ENCODE peak calls at places on chromosomes 16 and 17, in four cellular contexts. One of them, this sample, is unnamed.

GRCh38 chr16:80122155-80122554 is 418.6 kb upstream of the DYNLRB2 start:
- DNase-seq in SK-N-SH: peak
- DNase-seq in K562: no peak
- DNase-seq in GM12878: no peak
- DNase-seq in this sample: no peak

GRCh38 chr17:21823643-21824042 is 131.3 kb downstream of the KCNJ18 start:
- DNase-seq in K562: no peak
- DNase-seq in GM12878: no peak
- DNase-seq in SK-N-SH: no peak
- DNase-seq in this sample: no peak

GRCh38 chr17:45771473-45771959 is 12.6 kb upstream of the CRHR1 start:
- DNase-seq in SK-N-SH: no peak
- DNase-seq in K562: no peak
- DNase-seq in GM12878: no peak
- DNase-seq in this sample: no peak

GRCh38 chr17:70552230-70552981 is 383.1 kb downstream of the KCNJ2 start:
- DNase-seq in GM12878: peak
- DNase-seq in K562: peak
- DNase-seq in SK-N-SH: peak
- DNase-seq in this sample: peak

GRCh38 chr17:44877121-44877520 is 22.1 kb downstream of the EFTUD2 start:
- DNase-seq in GM12878: no peak
- DNase-seq in K562: no peak
- DNase-seq in SK-N-SH: no peak
- DNase-seq in this sample: no peak

GRCh38 chr17:40450175-40450574 is 6.9 kb downstream of the IGFBP4 start:
- DNase-seq in SK-N-SH: no peak
- DNase-seq in GM12878: no peak
- DNase-seq in K562: peak
- DNase-seq in this sample: peak

GRCh38 chr17:66904760-66905637 is 59.5 kb upstream of the CACNG4 start:
- DNase-seq in GM12878: no peak
- DNase-seq in SK-N-SH: peak
- DNase-seq in K562: no peak
- DNase-seq in this sample: peak

GRCh38 chr17:1069847-1070246 is 72.9 kb downstream of the TIMM22 start:
- DNase-seq in K562: no peak
- DNase-seq in GM12878: no peak
- DNase-seq in SK-N-SH: no peak
- DNase-seq in this sample: no peak

GRCh38 chr16:19094542-19095365 is 19.0 kb upstream of the ITPRIPL2 start:
- DNase-seq in SK-N-SH: no peak
- DNase-seq in GM12878: no peak
- DNase-seq in K562: peak
- DNase-seq in this sample: peak

GRCh38 chr17:14622622-14623101 is 321.8 kb downstream of the HS3ST3B1 start:
- DNase-seq in K562: no peak
- DNase-seq in GM12878: no peak
- DNase-seq in SK-N-SH: no peak
- DNase-seq in this sample: no peak

GRCh38 chr16:73093146-73094144 is 45.5 kb upstream of the ZFHX3 start:
- DNase-seq in K562: no peak
- DNase-seq in SK-N-SH: peak
- DNase-seq in GM12878: no peak
- DNase-seq in this sample: no peak

GRCh38 chr17:34254651-34255380 is at the start of gene CCL2:
- DNase-seq in SK-N-SH: peak
- DNase-seq in K562: peak
- DNase-seq in GM12878: no peak
- DNase-seq in this sample: no peak

GRCh38 chr16:69889295-69889964 is 61.7 kb upstream of the CLEC18A start:
- DNase-seq in SK-N-SH: no peak
- DNase-seq in K562: no peak
- DNase-seq in GM12878: no peak
- DNase-seq in this sample: no peak

GRCh38 chr17:35705705-35706104 is 25.7 kb upstream of the RASL10B start:
- DNase-seq in SK-N-SH: no peak
- DNase-seq in GM12878: no peak
- DNase-seq in K562: no peak
- DNase-seq in this sample: peak

GRCh38 chr17:8020251-8020650 is 17.8 kb downstream of the GUCY2D start:
- DNase-seq in GM12878: no peak
- DNase-seq in SK-N-SH: no peak
- DNase-seq in K562: no peak
- DNase-seq in this sample: no peak

GRCh38 chr17:49958723-49959122 is 10.3 kb upstream of the DLX4 start:
- DNase-seq in SK-N-SH: no peak
- DNase-seq in GM12878: no peak
- DNase-seq in K562: no peak
- DNase-seq in this sample: no peak

GRCh38 chr17:72978593-72979218 is 113.8 kb downstream of the SLC39A11 start:
- DNase-seq in K562: peak
- DNase-seq in GM12878: no peak
- DNase-seq in SK-N-SH: peak
- DNase-seq in this sample: no peak

GRCh38 chr16:55521792-55522191 is 12.9 kb downstream of the LPCAT2 start:
- DNase-seq in GM12878: no peak
- DNase-seq in K562: no peak
- DNase-seq in SK-N-SH: no peak
- DNase-seq in this sample: no peak

GRCh38 chr17:27461192-27461859 is 5.1 kb downstream of the KSR1 start:
- DNase-seq in SK-N-SH: no peak
- DNase-seq in K562: peak
- DNase-seq in GM12878: no peak
- DNase-seq in this sample: no peak

GRCh38 chr17:29007456-29008455 is 1.9 kb upstream of the SEZ6 start:
- DNase-seq in SK-N-SH: no peak
- DNase-seq in K562: no peak
- DNase-seq in GM12878: no peak
- DNase-seq in this sample: no peak

GRCh38 chr17:28896884-28897768 is at the start of gene FLOT2:
- DNase-seq in SK-N-SH: peak
- DNase-seq in K562: peak
- DNase-seq in GM12878: no peak
- DNase-seq in this sample: peak

GRCh38 chr16:49521706-49522325 is 148.2 kb downstream of the C16orf78 start:
- DNase-seq in SK-N-SH: no peak
- DNase-seq in GM12878: no peak
- DNase-seq in K562: no peak
- DNase-seq in this sample: no peak

GRCh38 chr17:17204041-17204591 is 2.0 kb downstream of the PLD6 start:
- DNase-seq in K562: no peak
- DNase-seq in SK-N-SH: no peak
- DNase-seq in GM12878: no peak
- DNase-seq in this sample: no peak

GRCh38 chr17:28334176-28334575 is 1.1 kb downstream of the IFT20 start:
- DNase-seq in GM12878: no peak
- DNase-seq in SK-N-SH: no peak
- DNase-seq in K562: peak
- DNase-seq in this sample: no peak

GRCh38 chr17:35291802-35292201 is 48.9 kb downstream of the SLFN5 start:
- DNase-seq in GM12878: no peak
- DNase-seq in SK-N-SH: no peak
- DNase-seq in K562: no peak
- DNase-seq in this sample: no peak

GRCh38 chr17:67152824-67153223 is 92.2 kb downstream of the HELZ start:
- DNase-seq in K562: no peak
- DNase-seq in SK-N-SH: no peak
- DNase-seq in GM12878: no peak
- DNase-seq in this sample: no peak

GRCh38 chr16:410516-411178 is 9.0 kb downstream of the DECR2 start:
- DNase-seq in K562: no peak
- DNase-seq in SK-N-SH: no peak
- DNase-seq in GM12878: no peak
- DNase-seq in this sample: no peak
- TF ChIP-seq NFIC in K562: no peak
- TF ChIP-seq NFIC in SK-N-SH: no peak
- TF ChIP-seq NFIC in GM12878: no peak
- TF ChIP-seq NFIC in this sample: no peak

GRCh38 chr17:42333053-42333452 is 44.8 kb downstream of the STAT5A start:
- DNase-seq in SK-N-SH: no peak
- DNase-seq in K562: no peak
- DNase-seq in GM12878: peak
- DNase-seq in this sample: no peak
- TF ChIP-seq NFIC in SK-N-SH: no peak
- TF ChIP-seq NFIC in K562: no peak
- TF ChIP-seq NFIC in GM12878: peak
- TF ChIP-seq NFIC in this sample: no peak

GRCh38 chr17:75207760-75208159 is 2.3 kb downstream of the NUP85 start:
- DNase-seq in K562: no peak
- DNase-seq in SK-N-SH: no peak
- DNase-seq in GM12878: no peak
- DNase-seq in this sample: no peak
- TF ChIP-seq NFIC in K562: no peak
- TF ChIP-seq NFIC in SK-N-SH: no peak
- TF ChIP-seq NFIC in GM12878: no peak
- TF ChIP-seq NFIC in this sample: no peak

GRCh38 chr16:78925071-78925714 is 675.3 kb downstream of the MAF start:
- DNase-seq in GM12878: no peak
- DNase-seq in K562: peak
- DNase-seq in SK-N-SH: peak
- DNase-seq in this sample: peak
- TF ChIP-seq NFIC in GM12878: no peak
- TF ChIP-seq NFIC in K562: no peak
- TF ChIP-seq NFIC in SK-N-SH: no peak
- TF ChIP-seq NFIC in this sample: no peak

GRCh38 chr17:79041723-79042420 is 17.9 kb downstream of the C1QTNF1 start:
- DNase-seq in K562: no peak
- DNase-seq in GM12878: no peak
- DNase-seq in SK-N-SH: no peak
- DNase-seq in this sample: no peak
- TF ChIP-seq NFIC in K562: no peak
- TF ChIP-seq NFIC in GM12878: no peak
- TF ChIP-seq NFIC in SK-N-SH: no peak
- TF ChIP-seq NFIC in this sample: no peak

GRCh38 chr17:38379448-38379847 is 27.8 kb downstream of the SOCS7 start:
- DNase-seq in GM12878: no peak
- DNase-seq in SK-N-SH: no peak
- DNase-seq in K562: no peak
- DNase-seq in this sample: no peak
- TF ChIP-seq NFIC in GM12878: no peak
- TF ChIP-seq NFIC in SK-N-SH: no peak
- TF ChIP-seq NFIC in K562: no peak
- TF ChIP-seq NFIC in this sample: no peak

GRCh38 chr17:57404073-57404472 is 147.8 kb downstream of the MSI2 start:
- DNase-seq in GM12878: no peak
- DNase-seq in K562: peak
- DNase-seq in SK-N-SH: peak
- DNase-seq in this sample: peak
- TF ChIP-seq NFIC in GM12878: no peak
- TF ChIP-seq NFIC in K562: no peak
- TF ChIP-seq NFIC in SK-N-SH: no peak
- TF ChIP-seq NFIC in this sample: no peak

GRCh38 chr16:9351440-9351839 is 260.0 kb downstream of the HAPSTR1 start:
- DNase-seq in GM12878: no peak
- DNase-seq in K562: no peak
- DNase-seq in SK-N-SH: no peak
- DNase-seq in this sample: no peak
- TF ChIP-seq NFIC in GM12878: no peak
- TF ChIP-seq NFIC in K562: no peak
- TF ChIP-seq NFIC in SK-N-SH: no peak
- TF ChIP-seq NFIC in this sample: no peak

This sample was measured in HepG2.